ENCODE peak calls at places on chromosomes 7 and 10, in seven cellular contexts. Q is stimulated activated CD4-positive, alpha-beta T cell treated with anti-CD3 and anti-CD28 coated beads, Interleukin-2, amount 100 ng/mL, for 48 hours; O is fibroblast of lung; J is anterior cingulate cortex; M is stimulated activated naive B cell treated with anti-CD40 and anti-IgM and Interleukin-4, amounts not matched to agents 10 μg/mL and 1 μg/mL and 100 μg/mL, for 72 hours; E is left ventricle myocardium inferior; W is stimulated activated CD8-positive, alpha-beta memory T cell treated with anti-CD3 and anti-CD28 coated beads, Interleukin-15, amount 100 ng/mL, for 48 hours. V is an unnamed sample.

GRCh38 chr10:62817120-62817762 is 1.1 kb upstream of the EGR2 start:
- DNase-seq in O (peak), J (peak), E (peak), W (peak), Q (peak), M (peak), V (no peak)

GRCh38 chr10:86599729-86600128 is 54.6 kb upstream of the OPN4 start:
- DNase-seq in O (no peak), W (no peak), E (no peak), M (no peak), J (no peak), Q (no peak), V (no peak)

GRCh38 chr7:84946549-84946948 is 240.3 kb downstream of the SEMA3D start:
- DNase-seq in Q (no peak), J (no peak), E (no peak), W (no peak), M (no peak), O (no peak), V (no peak)

GRCh38 chr7:127943541-127944521 is 87.4 kb downstream of the LRRC4 start:
- DNase-seq in E (no peak), M (no peak), J (peak), W (no peak), O (peak), Q (no peak), V (peak)

GRCh38 chr10:120988751-120989150 is 137.6 kb downstream of the WDR11 start:
- DNase-seq in J (no peak), E (no peak), O (no peak), W (no peak), Q (no peak), M (no peak), V (no peak)

GRCh38 chr7:150562919-150563318 is 4.3 kb upstream of the GIMAP4 start:
- DNase-seq in M (no peak), E (no peak), W (no peak), O (no peak), Q (no peak), J (no peak), V (no peak)

GRCh38 chr10:115045516-115045915 is 47.6 kb upstream of the ATRNL1 start:
- DNase-seq in J (no peak), Q (no peak), M (no peak), E (no peak), O (no peak), W (no peak), V (no peak)

GRCh38 chr7:105309235-105310156 is 79.2 kb downstream of the SRPK2 start:
- DNase-seq in E (no peak), J (no peak), Q (no peak), O (no peak), M (peak), W (no peak), V (no peak)

GRCh38 chr7:80185571-80185970 is 50.9 kb downstream of the GNAI1 start:
- DNase-seq in W (no peak), E (no peak), J (no peak), M (no peak), O (no peak), Q (no peak), V (no peak)

GRCh38 chr10:119424591-119424975 is 117.9 kb downstream of the RGS10 start:
- DNase-seq in M (no peak), O (no peak), W (no peak), E (no peak), J (no peak), Q (no peak), V (no peak)

GRCh38 chr7:75795831-75796285 is 17.7 kb downstream of the CCL24 start:
- DNase-seq in O (no peak), W (no peak), Q (no peak), E (peak), J (no peak), M (no peak), V (peak)

GRCh38 chr7:440059-440749 is 79.4 kb downstream of the PDGFA start:
- DNase-seq in M (no peak), E (no peak), Q (no peak), O (no peak), J (no peak), W (no peak), V (no peak)

GRCh38 chr10:88080213-88080612 is 216.8 kb downstream of the PTEN start:
- DNase-seq in M (no peak), O (peak), W (no peak), J (no peak), Q (no peak), E (no peak), V (no peak)

GRCh38 chr7:105102557-105103352 is 88.8 kb downstream of the KMT2E start:
- DNase-seq in M (no peak), O (no peak), E (no peak), J (no peak), Q (no peak), W (no peak), V (no peak)

GRCh38 chr10:16950686-16951681 is 133.8 kb upstream of the RSU1 start:
- DNase-seq in J (no peak), W (no peak), M (no peak), Q (no peak), O (peak), E (no peak), V (peak)

GRCh38 chr10:72954596-72955569 is at the start of gene PLA2G12B:
- DNase-seq in W (no peak), E (no peak), Q (no peak), M (no peak), J (no peak), O (no peak), V (no peak)

GRCh38 chr10:130547368-130547767 is 411.2 kb downstream of the GLRX3 start:
- DNase-seq in E (no peak), O (no peak), M (no peak), J (no peak), W (no peak), Q (no peak), V (no peak)

GRCh38 chr7:106126170-106126938 is 14.2 kb upstream of the SYPL1 start:
- DNase-seq in O (peak), M (no peak), W (no peak), E (no peak), J (no peak), Q (peak), V (peak)

GRCh38 chr10:68594405-68594804 is 34.3 kb downstream of the TET1 start:
- DNase-seq in J (no peak), E (peak), O (peak), Q (no peak), M (no peak), W (no peak), V (peak)

GRCh38 chr7:41272664-41273063 is 430.2 kb downstream of the INHBA start:
- DNase-seq in W (no peak), J (no peak), Q (no peak), M (no peak), O (no peak), E (no peak), V (no peak)

GRCh38 chr10:86160890-86161585 is 205.6 kb downstream of the GRID1 start:
- DNase-seq in E (no peak), M (no peak), W (no peak), Q (no peak), J (no peak), O (no peak), V (no peak)

GRCh38 chr7:42311195-42311594 is 74.2 kb upstream of the GLI3 start:
- DNase-seq in J (no peak), O (no peak), W (no peak), Q (no peak), E (no peak), M (no peak), V (no peak)

GRCh38 chr10:77029684-77030407 is 607.8 kb downstream of the KCNMA1 start:
- DNase-seq in O (no peak), J (no peak), Q (no peak), W (no peak), E (no peak), M (no peak), V (no peak)

GRCh38 chr10:115558252-115558651 is 465.1 kb downstream of the ATRNL1 start:
- DNase-seq in O (no peak), Q (no peak), W (no peak), M (no peak), J (no peak), E (no peak), V (no peak)

GRCh38 chr7:1802899-1803298 is 132.8 kb downstream of the ELFN1 start:
- DNase-seq in O (no peak), Q (no peak), E (no peak), M (no peak), W (no peak), J (no peak), V (no peak)

GRCh38 chr7:110170762-110171161 is 920.2 kb upstream of the LRRN3 start:
- DNase-seq in E (no peak), O (peak), W (no peak), J (no peak), M (no peak), Q (no peak), V (no peak)

GRCh38 chr7:157044943-157045660 is 34.6 kb upstream of the MNX1 start:
- DNase-seq in E (no peak), O (no peak), Q (no peak), W (no peak), M (no peak), J (no peak), V (no peak)

GRCh38 chr7:1665721-1666250 is 4.3 kb upstream of the ELFN1 start:
- DNase-seq in M (no peak), E (peak), W (no peak), Q (no peak), O (peak), J (no peak), V (peak)

GRCh38 chr10:18312385-18313145 is 172.3 kb downstream of the CACNB2 start:
- DNase-seq in E (no peak), O (peak), W (no peak), Q (no peak), M (no peak), J (no peak), V (peak)

GRCh38 chr10:67934331-67934730 is 49.9 kb downstream of the SIRT1 start:
- DNase-seq in M (no peak), J (no peak), O (no peak), W (no peak), Q (no peak), E (no peak), V (no peak)

GRCh38 chr10:118290471-118290995 is 51.6 kb downstream of the FAM204A start:
- DNase-seq in E (no peak), O (no peak), J (no peak), Q (no peak), W (no peak), M (no peak), V (no peak)

V was measured in cardiac fibroblast.